ENCODE peak calls at places on chromosome 17, in eight cellular contexts. I, X, E, Z, N, O, F and V are unnamed samples.

GRCh38 chr17:63364387-63364786 is 81.7 kb downstream of the CYB561 start:
- DNase-seq in O (no peak), X (no peak), I (no peak), E (no peak), N (no peak), Z (no peak), F (no peak), V (no peak)

GRCh38 chr17:59846391-59847165 is 46.2 kb downstream of the TUBD1 start:
- DNase-seq in I (no peak), X (peak; percentile 82), F (peak; percentile 75), N (peak; percentile 93), Z (no peak), E (peak; percentile 79), O (peak; percentile 41), V (no peak)

GRCh38 chr17:10968007-10968406 is 130.1 kb upstream of the PIRT start:
- DNase-seq in Z (no peak), I (no peak), X (no peak), F (no peak), O (no peak), E (no peak), N (no peak), V (no peak)

GRCh38 chr17:63437287-63438091 is 8.6 kb downstream of the CYB561 start:
- DNase-seq in N (no peak), F (no peak), X (no peak), Z (peak; percentile 44), I (no peak), O (no peak), E (no peak), V (no peak)

GRCh38 chr17:142102-142661 is 4.8 kb downstream of the SCGB1C2 start:
- DNase-seq in Z (peak; percentile 37), E (no peak), X (peak; percentile 4), F (no peak), N (peak; percentile 37), O (peak; percentile 35), I (no peak), V (peak; percentile 9)

GRCh38 chr17:78766225-78766624 is 15.8 kb downstream of the CYTH1 start:
- DNase-seq in F (no peak), I (no peak), O (no peak), X (no peak), E (peak; percentile 44), Z (no peak), N (no peak), V (no peak)

GRCh38 chr17:4426499-4427208 is 7.1 kb upstream of the SPNS3 start:
- DNase-seq in Z (no peak), E (no peak), I (no peak), N (no peak), F (no peak), O (no peak), X (no peak), V (no peak)

GRCh38 chr17:78125138-78125913 is 3.2 kb downstream of the TMC6 start:
- DNase-seq in O (no peak), I (no peak), F (no peak), E (no peak), X (no peak), Z (no peak), N (no peak), V (no peak)

GRCh38 chr17:38824899-38825761 is at the start of gene CWC25:
- DNase-seq in I (peak; percentile 83), F (peak; percentile 91), Z (peak; percentile 91), N (peak; percentile 94), X (peak; percentile 82), E (peak; percentile 100), O (peak; percentile 93), V (peak; percentile 100)

GRCh38 chr17:40536731-40537171 is 28.5 kb downstream of the CCR7 start:
- DNase-seq in I (no peak), Z (peak; percentile 71), O (peak; percentile 64), F (no peak), E (no peak), N (peak; percentile 71), X (no peak), V (no peak)